ENCODE peak calls at places on chromosomes 12 and 14, in eight cellular contexts. K is bronchial epithelial cell, S is Panc1, G is thyroid gland, X is heart right ventricle, C is gastrocnemius medialis, P is transverse colon, A is tibial nerve. R is an unnamed sample.
A peak's percentile ranks its signal among the peaks of the same experiment; 100 is the strongest.

GRCh38 chr14:94545131-94545841 is 16.0 kb upstream of the SERPINA4 start:
- DNase-seq in K (no peak), G (no peak), S (no peak), C (no peak), P (no peak), X (no peak), A (no peak), R (no peak)

GRCh38 chr12:1050059-1050707 is 59.2 kb downstream of the ERC1 start:
- DNase-seq in K (no peak), P (no peak), S (no peak), G (no peak), X (no peak), C (no peak), A (no peak), R (no peak)

GRCh38 chr14:61258985-61259384 is 22.2 kb downstream of the TMEM30B start:
- DNase-seq in P (no peak), K (no peak), X (no peak), A (no peak), S (no peak), C (no peak), G (no peak), R (no peak)

GRCh38 chr12:127681151-127681754 is 585.7 kb upstream of the TMEM132C start:
- DNase-seq in C (no peak), S (no peak), G (no peak), A (no peak), X (no peak), P (no peak), K (no peak), R (no peak)

GRCh38 chr12:57759360-57759980 is 4.6 kb downstream of the MARCHF9 start:
- DNase-seq in A (no peak), S (no peak), P (no peak), X (no peak), C (no peak), K (peak; percentile 59), G (peak; percentile 50), R (no peak)

GRCh38 chr14:81436296-81437138 is 36.4 kb upstream of the STON2 start:
- DNase-seq in X (peak; percentile 82), S (no peak), G (peak; percentile 87), A (peak; percentile 69), C (peak; percentile 62), P (peak; percentile 79), K (peak; percentile 51), R (peak; percentile 49)

GRCh38 chr14:91554535-91555332 is 44.6 kb upstream of the PPP4R3A start:
- DNase-seq in C (no peak), K (no peak), P (peak; percentile 90), X (no peak), S (no peak), A (no peak), G (no peak), R (no peak)

GRCh38 chr14:78848234-78848820 is 678.2 kb downstream of the NRXN3 start:
- DNase-seq in X (peak; percentile 8), G (peak; percentile 50), S (peak; percentile 22), K (peak; percentile 50), A (no peak), C (no peak), P (peak; percentile 15), R (no peak)

GRCh38 chr14:57362356-57362755 is 28.0 kb upstream of the NAA30 start:
- DNase-seq in K (no peak), A (no peak), G (no peak), X (no peak), C (no peak), P (no peak), S (no peak), R (no peak)

GRCh38 chr14:75715926-75716780 is 55.1 kb downstream of the TTLL5 start:
- DNase-seq in S (peak; percentile 13), G (no peak), P (no peak), X (no peak), K (peak; percentile 66), A (no peak), C (no peak), R (no peak)

GRCh38 chr12:131084341-131085011 is 130.8 kb downstream of the ADGRD1 start:
- DNase-seq in G (no peak), P (no peak), S (no peak), A (peak; percentile 6), C (no peak), X (peak; percentile 5), K (no peak), R (no peak)

GRCh38 chr12:27081668-27082091 is 698 bp downstream of the C12orf71 start:
- DNase-seq in P (no peak), S (no peak), C (no peak), X (no peak), A (no peak), K (peak; percentile 95), G (no peak), R (no peak)

GRCh38 chr12:117367006-117367638 is 5.7 kb upstream of the NOS1 start:
- DNase-seq in P (peak; percentile 78), C (peak; percentile 68), A (peak; percentile 53), X (no peak), S (peak; percentile 71), K (peak; percentile 68), G (peak; percentile 84), R (no peak)

GRCh38 chr12:26001530-26001929 is 43.0 kb downstream of the RASSF8 start:
- DNase-seq in S (no peak), A (no peak), P (no peak), X (no peak), C (no peak), G (no peak), K (no peak), R (no peak)

DNA sequence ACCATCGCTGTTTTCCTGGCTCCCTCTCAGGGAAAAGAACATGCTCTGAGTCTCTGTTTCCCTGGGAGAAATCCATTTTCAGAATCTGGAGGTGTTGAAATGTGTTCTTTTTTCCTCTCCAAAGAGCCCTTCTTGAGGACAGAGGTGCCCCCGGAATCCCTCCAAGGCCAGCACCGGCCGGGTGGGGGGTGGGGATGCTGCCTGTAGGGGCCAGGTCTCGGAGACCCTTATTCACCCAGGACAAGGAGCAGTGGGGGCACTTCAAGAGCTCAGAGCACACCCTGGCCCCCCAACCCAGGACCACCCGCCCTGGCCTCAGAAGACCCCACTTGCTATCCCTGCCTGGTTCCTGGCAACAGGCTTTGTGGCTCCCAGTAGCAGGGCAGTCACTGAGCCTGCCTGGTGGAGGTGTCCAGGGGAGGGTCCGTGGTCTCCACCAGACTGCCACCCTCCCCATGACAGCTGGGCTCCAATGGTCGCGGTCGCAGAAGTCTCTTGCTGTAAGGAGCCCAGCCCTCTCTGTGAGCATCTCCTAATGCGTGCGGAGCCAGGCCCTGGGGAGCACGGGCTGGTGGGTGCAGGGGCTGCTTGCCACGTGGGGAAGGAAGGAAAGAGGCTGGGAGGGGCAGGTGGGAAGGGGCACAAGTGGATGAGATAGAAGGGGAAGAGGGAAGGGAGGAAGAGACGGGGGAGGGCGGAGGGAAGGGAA is 13.2 kb upstream of the DIO3 start:
- DNase-seq in G (no peak), S (no peak), C (no peak), K (no peak), P (no peak), X (no peak), A (no peak), R (no peak)
- TF ChIP-seq CTCF in G (no peak), S (no peak), C (no peak), K (no peak), P (no peak), X (no peak), A (no peak), R (no peak)

DNA sequence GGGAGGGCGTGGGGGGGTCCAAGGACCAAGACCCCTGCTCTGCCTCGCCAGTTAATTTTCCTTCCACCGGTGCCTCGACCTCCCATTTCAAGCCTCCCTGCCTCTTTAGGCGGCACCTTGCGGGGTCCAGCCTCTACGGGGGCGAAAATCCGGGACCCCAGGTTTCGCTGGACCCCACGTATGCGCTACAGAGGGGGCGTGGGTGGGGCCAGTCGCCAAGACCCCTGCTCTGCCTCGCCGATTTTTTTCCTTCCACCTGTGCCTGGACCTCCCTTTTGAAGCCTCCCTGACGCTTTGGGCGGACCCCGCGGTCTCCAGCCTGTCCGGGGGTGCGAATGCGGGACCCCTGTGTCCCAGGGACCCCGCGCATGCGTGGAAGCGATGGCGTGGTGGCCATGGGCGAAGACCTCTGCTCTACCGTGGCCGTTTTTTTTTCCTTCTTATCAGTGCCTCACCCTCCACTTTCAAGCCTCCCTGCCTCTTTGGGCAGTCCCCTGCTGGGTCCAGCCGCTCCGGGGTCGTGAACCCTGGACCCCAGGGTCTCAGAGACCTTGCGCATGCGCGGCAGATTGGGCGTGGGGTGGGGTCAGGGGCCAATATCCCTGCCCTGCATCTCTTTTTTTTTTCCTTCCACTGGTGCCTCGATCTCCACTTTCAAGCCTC is 324.2 kb downstream of the ALG10 start:
- DNase-seq in S (no peak), X (no peak), K (no peak), G (no peak), P (no peak), A (no peak), C (no peak), R (no peak)
- H3K4me3 ChIP-seq in S (peak overlapping the region; percentile 38), X (no peak overlapping the region), K (no peak overlapping the region), G (no peak overlapping the region), P (no peak overlapping the region), A (no peak overlapping the region), C (no peak overlapping the region), R (no peak overlapping the region)

DNA sequence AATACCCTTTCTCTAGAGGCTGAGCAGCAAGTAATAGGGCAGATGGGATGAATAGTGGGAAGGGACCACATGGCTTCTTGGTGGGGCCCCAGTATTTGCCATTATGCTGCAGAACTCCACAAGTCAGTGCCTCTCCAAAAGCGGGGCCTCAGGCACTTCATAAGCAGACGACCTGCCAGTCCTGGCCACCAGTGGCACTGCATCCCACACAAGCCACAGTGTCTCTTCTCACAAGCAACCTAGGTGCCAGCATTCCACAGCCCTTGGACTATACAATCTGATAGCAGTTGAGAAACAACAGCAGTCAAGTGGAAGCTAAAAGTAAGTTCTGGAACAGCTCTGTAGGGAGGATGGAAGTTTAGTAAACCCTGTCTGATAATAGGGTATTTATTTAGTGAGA is 4.2 kb upstream of the SLC8A3 start:
- DNase-seq in C (no peak), P (no peak), K (no peak), S (no peak), A (no peak), G (no peak), X (no peak), R (no peak)
- H3K27me3 ChIP-seq in C (no peaks in the 10 kb centered on the region), P (peaks cover 44% of the 10 kb centered on the region), K (peaks cover 3% of the 10 kb centered on the region), S (no peaks in the 10 kb centered on the region), A (no peaks in the 10 kb centered on the region), G (no peaks in the 10 kb centered on the region), X (peaks cover 43% of the 10 kb centered on the region), R (no peaks in the 10 kb centered on the region)

DNA sequence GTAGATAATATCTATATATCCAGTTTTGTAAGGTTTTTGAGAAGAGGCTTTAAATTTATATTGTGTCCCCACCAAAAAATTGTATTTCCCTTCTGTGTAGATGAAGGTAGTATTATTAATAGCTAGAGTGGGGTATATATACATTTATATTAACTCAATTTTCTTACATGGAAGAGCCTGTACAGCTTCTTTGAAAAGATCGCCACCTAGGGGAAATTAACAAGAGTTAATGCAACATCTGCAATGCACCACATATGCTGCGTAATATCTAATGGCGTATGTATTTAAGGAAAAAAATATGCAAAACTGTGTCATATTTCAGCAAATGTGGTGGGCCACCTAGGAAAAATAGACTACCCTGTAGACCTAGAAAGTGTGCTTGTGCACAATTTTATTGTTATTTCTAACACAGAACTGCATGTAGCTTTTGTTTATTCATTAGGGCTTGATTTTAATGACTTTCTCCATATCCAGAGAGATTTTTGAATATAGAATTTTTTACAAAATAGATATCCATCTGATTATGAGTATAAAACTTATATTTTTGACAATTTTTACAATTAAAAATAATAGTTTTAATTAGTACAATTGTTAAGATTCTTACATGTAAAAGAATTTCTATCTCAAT is 14.0 kb downstream of the CCER1 start:
- DNase-seq in X (no peak), C (no peak), G (no peak), A (no peak), S (peak; percentile 15), K (peak; percentile 71), P (no peak), R (no peak)
- TF ChIP-seq CTCF in X (no peak), C (no peak), G (peak; percentile 48), A (peak; percentile 39), S (peak; percentile 74), K (peak; percentile 49), P (peak; percentile 42), R (peak; percentile 62)